ENCODE peak calls at places on chromosomes 11 and 22, in five cellular contexts. One of them, this sample, is unnamed.
A peak's percentile ranks its signal among the peaks of the same experiment; 100 is the strongest.

GRCh38 chr22:19892249-19892879 is 37.7 kb upstream of the GNB1L start:
- DNase-seq in IMR-90: peak; percentile 53
- DNase-seq in B cell: no peak
- DNase-seq in GM10248: peak; percentile 71
- DNase-seq in kidney: peak; percentile 65
- DNase-seq in this sample: no peak

GRCh38 chr11:279040-279965 is 1.1 kb downstream of the NLRP6 start:
- DNase-seq in IMR-90: no peak
- DNase-seq in B cell: no peak
- DNase-seq in GM10248: no peak
- DNase-seq in kidney: peak; percentile 73
- DNase-seq in this sample: no peak

GRCh38 chr22:33565580-33565995 is 354.7 kb downstream of the LARGE1 start:
- DNase-seq in IMR-90: no peak
- DNase-seq in B cell: no peak
- DNase-seq in GM10248: no peak
- DNase-seq in kidney: no peak
- DNase-seq in this sample: no peak

GRCh38 chr22:19957445-19957844 is 15.8 kb upstream of the TXNRD2 start:
- DNase-seq in IMR-90: no peak
- DNase-seq in B cell: no peak
- DNase-seq in GM10248: no peak
- DNase-seq in kidney: peak; percentile 64
- DNase-seq in this sample: no peak

GRCh38 chr22:48318575-48319320 is 1508.9 kb downstream of the BRD1 start:
- DNase-seq in IMR-90: no peak
- DNase-seq in B cell: no peak
- DNase-seq in GM10248: no peak
- DNase-seq in kidney: peak; percentile 41
- DNase-seq in this sample: no peak

GRCh38 chr11:67310246-67311050 is 7.1 kb downstream of the SSH3 start:
- DNase-seq in IMR-90: no peak
- DNase-seq in B cell: no peak
- DNase-seq in GM10248: no peak
- DNase-seq in kidney: no peak
- DNase-seq in this sample: no peak

GRCh38 chr11:4464216-4465159 is 15.4 kb downstream of the OR52K2 start:
- DNase-seq in IMR-90: peak; percentile 7
- DNase-seq in B cell: no peak
- DNase-seq in GM10248: no peak
- DNase-seq in kidney: no peak
- DNase-seq in this sample: no peak

GRCh38 chr11:34242037-34242625 is 115.7 kb downstream of the ABTB2 start:
- DNase-seq in IMR-90: peak; percentile 42
- DNase-seq in B cell: peak; percentile 45
- DNase-seq in GM10248: no peak
- DNase-seq in kidney: peak; percentile 82
- DNase-seq in this sample: no peak

GRCh38 chr11:107743161-107743560 is 31.3 kb upstream of the SLN start:
- DNase-seq in IMR-90: no peak
- DNase-seq in B cell: no peak
- DNase-seq in GM10248: no peak
- DNase-seq in kidney: no peak
- DNase-seq in this sample: no peak

GRCh38 chr22:32444068-32444467 is 20.2 kb downstream of the BPIFC start:
- DNase-seq in IMR-90: no peak
- DNase-seq in B cell: no peak
- DNase-seq in GM10248: peak; percentile 29
- DNase-seq in kidney: no peak
- DNase-seq in this sample: no peak

GRCh38 chr11:3903207-3903896 is 47.9 kb downstream of the STIM1 start:
- DNase-seq in IMR-90: no peak
- DNase-seq in B cell: peak; percentile 45
- DNase-seq in GM10248: no peak
- DNase-seq in kidney: no peak
- DNase-seq in this sample: no peak

GRCh38 chr22:27876684-27877083 is 42.4 kb downstream of the PITPNB start:
- DNase-seq in IMR-90: peak; percentile 27
- DNase-seq in B cell: no peak
- DNase-seq in GM10248: no peak
- DNase-seq in kidney: no peak
- DNase-seq in this sample: no peak

GRCh38 chr11:61516191-61516590 is 7.6 kb downstream of the LRRC10B start:
- DNase-seq in IMR-90: no peak
- DNase-seq in B cell: no peak
- DNase-seq in GM10248: no peak
- DNase-seq in kidney: no peak
- DNase-seq in this sample: no peak

GRCh38 chr11:637593-638507 is 781 bp downstream of the DRD4 start:
- DNase-seq in IMR-90: no peak
- DNase-seq in B cell: no peak
- DNase-seq in GM10248: no peak
- DNase-seq in kidney: peak; percentile 71
- DNase-seq in this sample: no peak

GRCh38 chr11:69301491-69302401 is 7.8 kb downstream of the MYEOV start:
- DNase-seq in IMR-90: peak; percentile 91
- DNase-seq in B cell: no peak
- DNase-seq in GM10248: no peak
- DNase-seq in kidney: peak; percentile 92
- DNase-seq in this sample: no peak

GRCh38 chr11:71338806-71339177 is 86.4 kb upstream of the SHANK2 start:
- DNase-seq in IMR-90: peak; percentile 73
- DNase-seq in B cell: no peak
- DNase-seq in GM10248: no peak
- DNase-seq in kidney: no peak
- DNase-seq in this sample: no peak

GRCh38 chr11:64620286-64620962 is 29.4 kb downstream of the SLC22A12 start:
- DNase-seq in IMR-90: no peak
- DNase-seq in B cell: no peak
- DNase-seq in GM10248: no peak
- DNase-seq in kidney: no peak
- DNase-seq in this sample: peak; percentile 31

GRCh38 chr11:1310772-1311468 is 1.5 kb upstream of the TOLLIP start:
- DNase-seq in IMR-90: no peak
- DNase-seq in B cell: peak; percentile 78
- DNase-seq in GM10248: peak; percentile 54
- DNase-seq in kidney: no peak
- DNase-seq in this sample: no peak

GRCh38 chr22:19784396-19785175 is 24.0 kb downstream of the TBX1 start:
- DNase-seq in IMR-90: no peak
- DNase-seq in B cell: no peak
- DNase-seq in GM10248: no peak
- DNase-seq in kidney: peak; percentile 72
- DNase-seq in this sample: no peak

GRCh38 chr11:12938590-12939247 is 70.4 kb upstream of the RASSF10 start:
- DNase-seq in IMR-90: no peak
- DNase-seq in B cell: no peak
- DNase-seq in GM10248: no peak
- DNase-seq in kidney: no peak
- DNase-seq in this sample: no peak

GRCh38 chr11:10592331-10592730 is 23.9 kb upstream of the LYVE1 start:
- DNase-seq in IMR-90: peak; percentile 96
- DNase-seq in B cell: no peak
- DNase-seq in GM10248: no peak
- DNase-seq in kidney: no peak
- DNase-seq in this sample: no peak

GRCh38 chr11:109106201-109106906 is 315.6 kb upstream of the C11orf87 start:
- DNase-seq in IMR-90: no peak
- DNase-seq in B cell: no peak
- DNase-seq in GM10248: no peak
- DNase-seq in kidney: no peak
- DNase-seq in this sample: no peak

GRCh38 chr11:36157151-36157519 is 132.1 kb downstream of the COMMD9 start:
- DNase-seq in IMR-90: no peak
- DNase-seq in B cell: no peak
- DNase-seq in GM10248: no peak
- DNase-seq in kidney: no peak
- DNase-seq in this sample: no peak
- TF ChIP-seq CTCF in IMR-90: no peak
- TF ChIP-seq CTCF in B cell: no peak
- TF ChIP-seq CTCF in GM10248: no peak
- TF ChIP-seq CTCF in kidney: no peak
- TF ChIP-seq CTCF in this sample: no peak

DNA sequence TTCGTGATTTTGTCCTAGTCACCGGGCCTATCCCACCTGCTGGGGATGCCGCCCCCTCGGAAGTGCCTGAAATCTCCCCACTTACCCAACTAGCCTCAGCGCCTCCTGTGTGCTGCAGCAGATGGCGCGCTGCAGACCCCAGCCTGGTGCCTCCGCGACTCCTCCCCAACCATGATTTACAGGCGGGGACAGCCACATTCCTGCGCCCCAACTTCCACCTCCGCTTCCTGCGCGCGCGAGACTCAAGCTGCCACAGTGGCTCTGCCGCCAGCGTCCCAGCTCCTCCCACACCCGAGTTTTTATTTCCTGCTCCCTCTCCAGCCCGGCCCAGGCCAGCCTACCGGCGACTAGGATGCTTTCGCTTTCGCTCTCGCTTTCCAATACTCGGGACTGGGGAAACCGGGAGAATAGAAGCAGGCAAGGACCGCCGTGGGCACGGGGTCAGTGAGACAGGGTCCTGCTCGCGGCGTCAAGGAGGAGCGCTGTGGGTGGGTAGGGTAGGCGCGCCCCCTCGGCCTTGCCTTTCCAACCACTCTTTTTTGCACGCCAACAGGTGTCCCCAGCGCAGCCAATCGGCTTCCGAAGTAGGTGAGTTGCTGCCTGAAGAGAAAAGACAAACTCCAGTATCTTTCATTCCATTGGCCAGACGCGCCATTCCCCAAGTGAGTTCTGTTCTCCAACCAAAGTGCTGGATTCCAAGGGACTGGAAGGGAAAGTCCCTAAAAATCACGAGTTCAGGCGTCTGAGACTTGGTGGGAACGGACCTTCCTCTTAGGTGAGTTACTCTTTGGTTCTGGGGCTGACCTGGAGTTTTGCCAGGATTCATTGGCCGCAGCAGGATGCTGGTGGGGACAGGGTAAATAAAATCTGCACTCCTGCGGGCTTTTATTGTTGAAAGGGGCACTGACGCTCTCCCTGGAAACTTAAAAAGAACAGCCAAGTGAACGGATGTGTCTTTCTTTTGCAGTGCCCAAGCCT is at the start of gene FAM111A:
- DNase-seq in IMR-90: peak; percentile 86
- DNase-seq in B cell: peak; percentile 76
- DNase-seq in GM10248: peak; percentile 82
- DNase-seq in kidney: peak; percentile 96
- DNase-seq in this sample: peak; percentile 52
- TF ChIP-seq CTCF in IMR-90: peak; percentile 38
- TF ChIP-seq CTCF in B cell: no peak
- TF ChIP-seq CTCF in GM10248: peak; percentile 70
- TF ChIP-seq CTCF in kidney: no peak
- TF ChIP-seq CTCF in this sample: peak; percentile 51

DNA sequence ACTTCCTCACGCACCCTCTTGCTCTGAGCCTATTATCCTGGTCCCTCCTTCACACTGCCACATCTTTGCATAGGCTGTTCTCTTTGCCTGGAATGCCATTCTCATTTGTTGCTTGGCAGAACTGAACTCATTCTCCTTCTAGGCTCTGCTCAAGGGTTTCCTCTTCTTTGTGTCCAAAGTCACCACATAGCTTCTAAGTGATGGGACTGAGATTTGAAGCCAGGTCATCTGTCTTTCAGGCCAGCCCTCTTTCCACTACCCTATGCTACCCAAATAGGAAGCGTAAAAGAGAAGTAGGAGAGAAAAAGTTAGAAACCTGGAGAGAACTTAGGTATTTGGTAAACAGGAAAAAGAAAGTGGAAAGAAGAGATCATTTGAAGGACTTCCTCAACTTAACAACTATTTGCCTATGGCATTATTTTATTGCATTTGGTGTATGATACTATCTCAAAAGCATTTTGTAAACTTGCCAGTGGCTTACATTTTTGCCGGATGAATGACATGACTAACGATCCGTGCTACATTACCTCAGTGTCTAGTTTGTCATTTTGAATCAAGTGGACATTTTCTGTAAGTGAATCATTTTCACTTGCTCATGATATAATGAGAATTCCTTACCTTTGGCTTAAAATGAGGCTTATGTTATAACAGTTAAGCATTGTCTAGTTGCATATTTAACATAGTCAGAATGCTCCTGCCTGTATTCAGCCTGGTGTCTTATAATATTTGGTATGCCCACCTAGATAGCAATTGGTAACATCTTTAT is 18.5 kb downstream of the NF2 start:
- DNase-seq in IMR-90: peak; percentile 97
- DNase-seq in B cell: no peak
- DNase-seq in GM10248: no peak
- DNase-seq in kidney: no peak
- DNase-seq in this sample: no peak
- TF ChIP-seq CTCF in IMR-90: no peak
- TF ChIP-seq CTCF in B cell: no peak
- TF ChIP-seq CTCF in GM10248: no peak
- TF ChIP-seq CTCF in kidney: no peak
- TF ChIP-seq CTCF in this sample: no peak

GRCh38 chr11:114264381-114264780 is 31.8 kb upstream of the NNMT start:
- DNase-seq in IMR-90: no peak
- DNase-seq in B cell: no peak
- DNase-seq in GM10248: no peak
- DNase-seq in kidney: no peak
- DNase-seq in this sample: no peak

GRCh38 chr11:114265084-114265878 is 30.9 kb upstream of the NNMT start:
- DNase-seq in IMR-90: no peak
- DNase-seq in B cell: no peak
- DNase-seq in GM10248: no peak
- DNase-seq in kidney: no peak
- DNase-seq in this sample: no peak

GRCh38 chr11:114261791-114262190 is 34.4 kb upstream of the NNMT start:
- DNase-seq in IMR-90: no peak
- DNase-seq in B cell: peak; percentile 27
- DNase-seq in GM10248: no peak
- DNase-seq in kidney: no peak
- DNase-seq in this sample: no peak

GRCh38 chr11:114263510-114264170 is 32.6 kb upstream of the NNMT start:
- DNase-seq in IMR-90: no peak
- DNase-seq in B cell: no peak
- DNase-seq in GM10248: no peak
- DNase-seq in kidney: no peak
- DNase-seq in this sample: no peak

DNA sequence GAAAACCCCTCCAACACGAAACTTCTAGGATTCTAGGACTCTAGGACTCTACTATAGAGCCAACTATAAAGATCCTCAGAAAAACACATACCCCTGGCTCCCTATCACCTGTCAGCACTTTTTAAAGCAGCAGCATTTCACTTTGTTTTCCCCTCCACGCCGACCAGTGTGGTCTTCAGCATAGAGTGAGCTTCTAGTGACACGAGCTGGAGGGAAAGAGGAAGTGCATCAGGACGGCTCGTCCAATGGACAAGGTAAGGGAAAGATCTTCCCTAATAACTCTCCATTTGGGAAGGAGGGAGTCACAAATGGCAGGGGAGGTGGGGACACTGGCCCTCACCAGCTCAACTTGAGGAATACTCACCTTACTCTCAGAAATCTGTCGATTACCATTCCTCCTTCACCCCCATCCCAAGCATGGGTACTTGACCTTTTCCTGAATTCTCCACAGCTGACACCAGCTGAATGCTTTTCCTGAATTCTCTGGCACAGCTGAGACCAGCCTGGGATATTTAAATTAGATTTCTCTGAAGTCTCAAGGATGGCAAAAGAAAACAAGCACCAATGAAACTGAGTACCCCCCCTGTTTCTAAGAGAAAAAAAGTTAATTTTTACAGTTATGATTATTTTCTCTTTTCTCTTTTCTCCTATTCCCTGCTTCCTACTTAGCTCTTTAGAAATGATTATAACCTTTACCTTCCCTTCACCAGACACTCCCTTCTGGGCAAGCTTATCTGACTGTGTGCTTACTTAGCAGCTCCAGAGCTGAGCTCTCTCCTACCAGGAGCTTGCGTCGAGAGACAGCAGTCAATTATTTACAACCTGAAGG is 33.3 kb upstream of the NNMT start:
- DNase-seq in IMR-90: peak; percentile 54
- DNase-seq in B cell: peak; percentile 61
- DNase-seq in GM10248: no peak
- DNase-seq in kidney: no peak
- DNase-seq in this sample: peak; percentile 31
- TF ChIP-seq CTCF in IMR-90: peak; percentile 73
- TF ChIP-seq CTCF in B cell: peak; percentile 76
- TF ChIP-seq CTCF in GM10248: peak; percentile 40
- TF ChIP-seq CTCF in kidney: peak; percentile 65
- TF ChIP-seq CTCF in this sample: peak; percentile 75

This sample was measured in neural crest cell.